ENCODE peak calls at places on chromosome 14, in four cellular contexts. One of them, this sample, is unnamed.

GRCh38 chr14:104334812-104335161 is 196.4 kb downstream of the KIF26A start:
- DNase-seq in ELR: no peak
- DNase-seq in stimulated activated CD4-positive, alpha-beta T cell treated with anti-CD3 and anti-CD28 coated beads, Interleukin-1b, Interleukin-23, amount 100 ng/mL, for 24 hours: no peak
- DNase-seq in activated CD4-positive, alpha-beta T cell treated with anti-CD3 and anti-CD28 coated beads for 36 hours: no peak
- DNase-seq in this sample: no peak

GRCh38 chr14:74242055-74243042 is 3.1 kb downstream of the VSX2 start:
- DNase-seq in ELR: no peak
- DNase-seq in stimulated activated CD4-positive, alpha-beta T cell treated with anti-CD3 and anti-CD28 coated beads, Interleukin-1b, Interleukin-23, amount 100 ng/mL, for 24 hours: no peak
- DNase-seq in activated CD4-positive, alpha-beta T cell treated with anti-CD3 and anti-CD28 coated beads for 36 hours: no peak
- DNase-seq in this sample: no peak

GRCh38 chr14:23728791-23729190 is 92.6 kb downstream of the DHRS2 start:
- DNase-seq in ELR: no peak
- DNase-seq in stimulated activated CD4-positive, alpha-beta T cell treated with anti-CD3 and anti-CD28 coated beads, Interleukin-1b, Interleukin-23, amount 100 ng/mL, for 24 hours: no peak
- DNase-seq in activated CD4-positive, alpha-beta T cell treated with anti-CD3 and anti-CD28 coated beads for 36 hours: no peak
- DNase-seq in this sample: no peak

GRCh38 chr14:54366726-54367707 is 29.8 kb upstream of the CDKN3 start:
- DNase-seq in ELR: peak; percentile 71
- DNase-seq in stimulated activated CD4-positive, alpha-beta T cell treated with anti-CD3 and anti-CD28 coated beads, Interleukin-1b, Interleukin-23, amount 100 ng/mL, for 24 hours: no peak
- DNase-seq in activated CD4-positive, alpha-beta T cell treated with anti-CD3 and anti-CD28 coated beads for 36 hours: peak; percentile 57
- DNase-seq in this sample: no peak

GRCh38 chr14:68520637-68521556 is 272.0 kb downstream of the ZFP36L1 start:
- DNase-seq in ELR: peak; percentile 15
- DNase-seq in stimulated activated CD4-positive, alpha-beta T cell treated with anti-CD3 and anti-CD28 coated beads, Interleukin-1b, Interleukin-23, amount 100 ng/mL, for 24 hours: no peak
- DNase-seq in activated CD4-positive, alpha-beta T cell treated with anti-CD3 and anti-CD28 coated beads for 36 hours: no peak
- DNase-seq in this sample: peak; percentile 62

GRCh38 chr14:73463411-73463810 is 5.1 kb upstream of the NUMB start:
- DNase-seq in ELR: peak; percentile 97
- DNase-seq in stimulated activated CD4-positive, alpha-beta T cell treated with anti-CD3 and anti-CD28 coated beads, Interleukin-1b, Interleukin-23, amount 100 ng/mL, for 24 hours: no peak
- DNase-seq in activated CD4-positive, alpha-beta T cell treated with anti-CD3 and anti-CD28 coated beads for 36 hours: peak; percentile 73
- DNase-seq in this sample: no peak

GRCh38 chr14:82872494-82872893 is 1338.8 kb upstream of the SEL1L start:
- DNase-seq in ELR: no peak
- DNase-seq in stimulated activated CD4-positive, alpha-beta T cell treated with anti-CD3 and anti-CD28 coated beads, Interleukin-1b, Interleukin-23, amount 100 ng/mL, for 24 hours: no peak
- DNase-seq in activated CD4-positive, alpha-beta T cell treated with anti-CD3 and anti-CD28 coated beads for 36 hours: peak; percentile 6
- DNase-seq in this sample: no peak

GRCh38 chr14:24952851-24953666 is 96.9 kb downstream of the STXBP6 start:
- DNase-seq in ELR: no peak
- DNase-seq in stimulated activated CD4-positive, alpha-beta T cell treated with anti-CD3 and anti-CD28 coated beads, Interleukin-1b, Interleukin-23, amount 100 ng/mL, for 24 hours: no peak
- DNase-seq in activated CD4-positive, alpha-beta T cell treated with anti-CD3 and anti-CD28 coated beads for 36 hours: no peak
- DNase-seq in this sample: no peak

GRCh38 chr14:51479584-51480305 is 172.0 kb upstream of the FRMD6 start:
- DNase-seq in ELR: no peak
- DNase-seq in stimulated activated CD4-positive, alpha-beta T cell treated with anti-CD3 and anti-CD28 coated beads, Interleukin-1b, Interleukin-23, amount 100 ng/mL, for 24 hours: no peak
- DNase-seq in activated CD4-positive, alpha-beta T cell treated with anti-CD3 and anti-CD28 coated beads for 36 hours: no peak
- DNase-seq in this sample: no peak

GRCh38 chr14:103625361-103626095 is 3.5 kb upstream of the KLC1 start:
- DNase-seq in ELR: no peak
- DNase-seq in stimulated activated CD4-positive, alpha-beta T cell treated with anti-CD3 and anti-CD28 coated beads, Interleukin-1b, Interleukin-23, amount 100 ng/mL, for 24 hours: no peak
- DNase-seq in activated CD4-positive, alpha-beta T cell treated with anti-CD3 and anti-CD28 coated beads for 36 hours: peak; percentile 49
- DNase-seq in this sample: no peak

GRCh38 chr14:104553166-104554087 is 26.1 kb upstream of the C14orf180 start:
- DNase-seq in ELR: no peak
- DNase-seq in stimulated activated CD4-positive, alpha-beta T cell treated with anti-CD3 and anti-CD28 coated beads, Interleukin-1b, Interleukin-23, amount 100 ng/mL, for 24 hours: no peak
- DNase-seq in activated CD4-positive, alpha-beta T cell treated with anti-CD3 and anti-CD28 coated beads for 36 hours: no peak
- DNase-seq in this sample: no peak

GRCh38 chr14:54617467-54617866 is 50.5 kb downstream of the SAMD4A start:
- DNase-seq in ELR: peak; percentile 79
- DNase-seq in stimulated activated CD4-positive, alpha-beta T cell treated with anti-CD3 and anti-CD28 coated beads, Interleukin-1b, Interleukin-23, amount 100 ng/mL, for 24 hours: no peak
- DNase-seq in activated CD4-positive, alpha-beta T cell treated with anti-CD3 and anti-CD28 coated beads for 36 hours: no peak
- DNase-seq in this sample: no peak

GRCh38 chr14:94028450-94028826 is 2.3 kb downstream of the OTUB2 start:
- DNase-seq in ELR: peak; percentile 93
- DNase-seq in stimulated activated CD4-positive, alpha-beta T cell treated with anti-CD3 and anti-CD28 coated beads, Interleukin-1b, Interleukin-23, amount 100 ng/mL, for 24 hours: no peak
- DNase-seq in activated CD4-positive, alpha-beta T cell treated with anti-CD3 and anti-CD28 coated beads for 36 hours: no peak
- DNase-seq in this sample: no peak

GRCh38 chr14:104844306-104845032 is 20.6 kb upstream of the CEP170B start:
- DNase-seq in ELR: no peak
- DNase-seq in stimulated activated CD4-positive, alpha-beta T cell treated with anti-CD3 and anti-CD28 coated beads, Interleukin-1b, Interleukin-23, amount 100 ng/mL, for 24 hours: no peak
- DNase-seq in activated CD4-positive, alpha-beta T cell treated with anti-CD3 and anti-CD28 coated beads for 36 hours: no peak
- DNase-seq in this sample: no peak

GRCh38 chr14:59356298-59356697 is 108.9 kb downstream of the GPR135 start:
- DNase-seq in ELR: no peak
- DNase-seq in stimulated activated CD4-positive, alpha-beta T cell treated with anti-CD3 and anti-CD28 coated beads, Interleukin-1b, Interleukin-23, amount 100 ng/mL, for 24 hours: no peak
- DNase-seq in activated CD4-positive, alpha-beta T cell treated with anti-CD3 and anti-CD28 coated beads for 36 hours: no peak
- DNase-seq in this sample: no peak

GRCh38 chr14:52268191-52269061 is 928 bp downstream of the PTGDR start:
- DNase-seq in ELR: no peak
- DNase-seq in stimulated activated CD4-positive, alpha-beta T cell treated with anti-CD3 and anti-CD28 coated beads, Interleukin-1b, Interleukin-23, amount 100 ng/mL, for 24 hours: no peak
- DNase-seq in activated CD4-positive, alpha-beta T cell treated with anti-CD3 and anti-CD28 coated beads for 36 hours: peak; percentile 48
- DNase-seq in this sample: no peak

GRCh38 chr14:95220663-95221231 is 63.4 kb upstream of the DICER1 start:
- DNase-seq in ELR: peak; percentile 21
- DNase-seq in stimulated activated CD4-positive, alpha-beta T cell treated with anti-CD3 and anti-CD28 coated beads, Interleukin-1b, Interleukin-23, amount 100 ng/mL, for 24 hours: no peak
- DNase-seq in activated CD4-positive, alpha-beta T cell treated with anti-CD3 and anti-CD28 coated beads for 36 hours: no peak
- DNase-seq in this sample: no peak

GRCh38 chr14:31489680-31490079 is 1.8 kb upstream of the GPR33 start:
- DNase-seq in ELR: no peak
- DNase-seq in stimulated activated CD4-positive, alpha-beta T cell treated with anti-CD3 and anti-CD28 coated beads, Interleukin-1b, Interleukin-23, amount 100 ng/mL, for 24 hours: no peak
- DNase-seq in activated CD4-positive, alpha-beta T cell treated with anti-CD3 and anti-CD28 coated beads for 36 hours: no peak
- DNase-seq in this sample: no peak

GRCh38 chr14:75121559-75121958 is 5.3 kb downstream of the NEK9 start:
- DNase-seq in ELR: no peak
- DNase-seq in stimulated activated CD4-positive, alpha-beta T cell treated with anti-CD3 and anti-CD28 coated beads, Interleukin-1b, Interleukin-23, amount 100 ng/mL, for 24 hours: no peak
- DNase-seq in activated CD4-positive, alpha-beta T cell treated with anti-CD3 and anti-CD28 coated beads for 36 hours: no peak
- DNase-seq in this sample: no peak

GRCh38 chr14:42779024-42779423 is 1172.3 kb downstream of the LRFN5 start:
- DNase-seq in ELR: peak; percentile 40
- DNase-seq in stimulated activated CD4-positive, alpha-beta T cell treated with anti-CD3 and anti-CD28 coated beads, Interleukin-1b, Interleukin-23, amount 100 ng/mL, for 24 hours: no peak
- DNase-seq in activated CD4-positive, alpha-beta T cell treated with anti-CD3 and anti-CD28 coated beads for 36 hours: no peak
- DNase-seq in this sample: no peak

GRCh38 chr14:64115401-64115800 is 178.8 kb downstream of the ESR2 start:
- DNase-seq in ELR: no peak
- DNase-seq in stimulated activated CD4-positive, alpha-beta T cell treated with anti-CD3 and anti-CD28 coated beads, Interleukin-1b, Interleukin-23, amount 100 ng/mL, for 24 hours: no peak
- DNase-seq in activated CD4-positive, alpha-beta T cell treated with anti-CD3 and anti-CD28 coated beads for 36 hours: no peak
- DNase-seq in this sample: no peak

GRCh38 chr14:96897184-96897583 is 100.0 kb downstream of the VRK1 start:
- DNase-seq in ELR: no peak
- DNase-seq in stimulated activated CD4-positive, alpha-beta T cell treated with anti-CD3 and anti-CD28 coated beads, Interleukin-1b, Interleukin-23, amount 100 ng/mL, for 24 hours: no peak
- DNase-seq in activated CD4-positive, alpha-beta T cell treated with anti-CD3 and anti-CD28 coated beads for 36 hours: no peak
- DNase-seq in this sample: no peak

GRCh38 chr14:79040742-79041249 is 870.6 kb downstream of the NRXN3 start:
- DNase-seq in ELR: no peak
- DNase-seq in stimulated activated CD4-positive, alpha-beta T cell treated with anti-CD3 and anti-CD28 coated beads, Interleukin-1b, Interleukin-23, amount 100 ng/mL, for 24 hours: no peak
- DNase-seq in activated CD4-positive, alpha-beta T cell treated with anti-CD3 and anti-CD28 coated beads for 36 hours: no peak
- DNase-seq in this sample: no peak

GRCh38 chr14:85798852-85799251 is 268.9 kb downstream of the FLRT2 start:
- DNase-seq in ELR: no peak
- DNase-seq in stimulated activated CD4-positive, alpha-beta T cell treated with anti-CD3 and anti-CD28 coated beads, Interleukin-1b, Interleukin-23, amount 100 ng/mL, for 24 hours: no peak
- DNase-seq in activated CD4-positive, alpha-beta T cell treated with anti-CD3 and anti-CD28 coated beads for 36 hours: no peak
- DNase-seq in this sample: no peak

This sample was measured in H1.